ENCODE peak calls at places on chromosomes 12 and 14, in ten cellular contexts. Z is heart left ventricle; W is ascending aorta; I is effector memory CD4-positive, alpha-beta T cell; R is transverse colon; T is tibial artery; U is breast epithelium; N is cardiac muscle cell; E is Karpas-422; Y is adipocyte. J is an unnamed sample.

GRCh38 chr14:91328313-91329050 is 84.0 kb upstream of the GPR68 start:
- DNase-seq in Z (no peak), W (no peak), I (no peak), R (no peak), T (no peak), U (no peak), N (no peak), E (no peak), Y (no peak), J (no peak)

GRCh38 chr12:56632701-56633464 is 2.8 kb upstream of the BAZ2A start:
- DNase-seq in Z (no peak), W (no peak), I (no peak), R (no peak), T (no peak), U (no peak), N (no peak), E (no peak), Y (peak; percentile 24), J (no peak)

GRCh38 chr14:69786628-69787027 is 10.4 kb downstream of the SLC10A1 start:
- DNase-seq in Z (no peak), W (no peak), I (no peak), R (no peak), T (no peak), U (no peak), N (no peak), E (no peak), Y (no peak), J (no peak)

GRCh38 chr12:15131462-15131861 is 89.8 kb downstream of the RERG start:
- DNase-seq in Z (no peak), W (no peak), I (no peak), R (no peak), T (peak; percentile 56), U (no peak), N (no peak), E (no peak), Y (no peak), J (no peak)

GRCh38 chr12:103677905-103678304 is 90.8 kb downstream of the STAB2 start:
- DNase-seq in Z (no peak), W (no peak), I (no peak), R (no peak), T (no peak), U (no peak), N (no peak), E (no peak), Y (no peak), J (no peak)

GRCh38 chr14:95504135-95505029 is 12.1 kb downstream of the SYNE3 start:
- DNase-seq in Z (no peak), W (no peak), I (no peak), R (no peak), T (peak; percentile 49), U (no peak), N (no peak), E (no peak), Y (no peak), J (no peak)

GRCh38 chr14:91225025-91225424 is 19.5 kb downstream of the GPR68 start:
- DNase-seq in Z (no peak), W (no peak), I (no peak), R (no peak), T (no peak), U (no peak), N (no peak), E (no peak), Y (no peak), J (no peak)

GRCh38 chr12:177980-178714 is 35.8 kb downstream of the SLC6A12 start:
- DNase-seq in Z (peak; percentile 51), W (no peak), I (no peak), R (no peak), T (no peak), U (no peak), N (no peak), E (no peak), Y (no peak), J (no peak)

GRCh38 chr12:94855853-94856252 is 147.6 kb downstream of the NDUFA12 start:
- DNase-seq in Z (no peak), W (no peak), I (no peak), R (no peak), T (no peak), U (no peak), N (no peak), E (peak; percentile 6), Y (no peak), J (no peak)

GRCh38 chr12:7642876-7643309 is 22.8 kb downstream of the APOBEC1 start:
- DNase-seq in Z (no peak), W (no peak), I (no peak), R (no peak), T (no peak), U (no peak), N (no peak), E (peak; percentile 82), Y (peak; percentile 18), J (peak; percentile 18)

GRCh38 chr14:56794088-56794556 is 16.2 kb downstream of the OTX2 start:
- DNase-seq in Z (no peak), W (no peak), I (no peak), R (no peak), T (no peak), U (no peak), N (no peak), E (no peak), Y (no peak), J (no peak)

DNA sequence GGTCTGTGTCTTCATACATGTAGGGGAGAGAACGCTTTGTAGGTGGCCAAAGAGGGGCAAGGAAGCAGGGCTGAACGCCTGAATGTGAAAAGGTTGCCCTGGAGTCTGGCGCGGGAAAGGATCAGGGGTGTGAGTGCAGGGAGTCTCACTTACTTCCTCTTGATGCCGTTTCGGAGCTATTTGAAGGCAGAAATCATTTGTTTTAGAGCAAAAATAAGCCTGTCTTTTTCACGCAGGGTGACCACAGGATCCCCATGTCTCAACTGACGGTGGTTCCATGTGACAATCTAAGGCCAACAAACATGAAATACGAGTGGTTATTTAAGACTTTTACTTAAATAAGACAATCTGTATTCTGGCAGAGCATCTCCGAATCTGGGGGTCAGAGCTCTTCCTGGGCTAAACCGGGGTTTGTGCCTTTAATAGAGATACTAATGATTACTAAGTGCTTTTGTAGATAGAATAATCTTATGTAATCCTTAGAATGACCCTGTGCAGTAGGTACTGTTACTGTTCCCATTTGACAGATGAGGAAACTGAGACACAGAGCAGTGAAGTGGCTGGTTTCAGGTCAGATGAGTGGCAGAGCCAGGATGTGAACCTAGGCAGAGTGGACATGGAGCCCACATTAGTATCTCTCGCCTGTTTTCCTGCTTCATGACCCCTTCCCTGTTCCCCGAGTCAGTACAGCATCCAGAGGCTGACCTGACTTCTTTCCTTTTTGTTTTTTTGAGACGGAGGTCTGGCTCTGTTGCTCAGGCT is 1.9 kb downstream of the BRI3BP start:
- DNase-seq in Z (no peak), W (no peak), I (no peak), R (peak; percentile 38), T (no peak), U (no peak), N (no peak), E (peak; percentile 95), Y (no peak), J (peak; percentile 49)
- H3K4me3 ChIP-seq in Z (no peak overlapping the region), W (peak overlapping the region; percentile 84), I (peak overlapping the region; percentile 65), R (peak overlapping the region; percentile 88), T (peak overlapping the region; percentile 68), U (peak overlapping the region; percentile 68), N (no peak overlapping the region), E (peak overlapping the region; percentile 86), Y (no peak overlapping the region), J (peak overlapping the region; percentile 63)

DNA sequence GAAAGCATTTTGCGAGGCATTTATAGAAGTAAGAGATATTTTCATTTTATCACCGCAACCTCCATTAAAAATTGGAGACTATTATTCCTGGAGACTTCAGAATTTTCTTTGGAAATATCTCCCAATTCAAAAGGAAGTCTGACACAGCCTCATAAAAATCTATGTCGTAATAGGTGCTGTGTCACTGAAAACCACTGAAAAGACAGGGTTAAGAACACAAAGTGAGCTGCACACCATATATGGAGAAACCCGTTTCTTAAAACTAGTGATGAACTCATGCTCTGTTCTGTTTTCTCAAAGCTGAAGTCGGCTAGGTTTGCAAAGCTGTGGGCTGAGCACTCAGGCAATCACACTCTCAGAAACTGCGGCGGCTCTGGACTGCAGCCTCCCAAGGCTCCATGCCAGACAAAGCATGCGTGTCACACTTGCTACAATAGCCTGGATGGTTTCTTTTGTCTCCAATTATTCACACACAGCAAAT is at the start of gene GLIPR1:
- DNase-seq in Z (peak; percentile 81), W (peak; percentile 94), I (peak; percentile 43), R (peak; percentile 68), T (peak; percentile 83), U (peak; percentile 78), N (no peak), E (peak; percentile 92), Y (peak; percentile 95), J (peak; percentile 17)
- H3K4me1 ChIP-seq in Z (no peaks in the 10 kb centered on the region), W (peaks cover 14% of the 10 kb centered on the region), I (peaks cover 57% of the 10 kb centered on the region), R (peaks cover 20% of the 10 kb centered on the region), T (peaks cover 13% of the 10 kb centered on the region), U (no peaks in the 10 kb centered on the region), N (no peaks in the 10 kb centered on the region), E (peaks cover 88% of the 10 kb centered on the region), Y (peaks cover 59% of the 10 kb centered on the region), J (peaks cover 6% of the 10 kb centered on the region)

GRCh38 chr12:130508318-130508717 is 170.6 kb downstream of the PIWIL1 start:
- DNase-seq in Z (no peak), W (no peak), I (no peak), R (no peak), T (no peak), U (no peak), N (no peak), E (no peak), Y (no peak), J (no peak)

GRCh38 chr12:130501821-130502220 is 164.1 kb downstream of the PIWIL1 start:
- DNase-seq in Z (no peak), W (no peak), I (no peak), R (no peak), T (no peak), U (no peak), N (no peak), E (no peak), Y (no peak), J (no peak)

GRCh38 chr12:130506844-130507243 is 169.2 kb downstream of the PIWIL1 start:
- DNase-seq in Z (no peak), W (peak; percentile 18), I (no peak), R (no peak), T (no peak), U (no peak), N (no peak), E (peak; percentile 55), Y (no peak), J (no peak)

GRCh38 chr12:130504110-130504835 is 166.6 kb downstream of the PIWIL1 start:
- DNase-seq in Z (no peak), W (no peak), I (no peak), R (no peak), T (no peak), U (no peak), N (no peak), E (no peak), Y (no peak), J (no peak)

GRCh38 chr12:130504836-130505175 is 167.1 kb downstream of the PIWIL1 start:
- DNase-seq in Z (no peak), W (no peak), I (no peak), R (no peak), T (no peak), U (no peak), N (no peak), E (no peak), Y (no peak), J (no peak)
- H3K9me3 ChIP-seq in Z (no peaks in the 10 kb centered on the region), W (no peaks in the 10 kb centered on the region), I (no peaks in the 10 kb centered on the region), R (no peaks in the 10 kb centered on the region), T (no peaks in the 10 kb centered on the region), U (no peaks in the 10 kb centered on the region), N (no peaks in the 10 kb centered on the region), E (no peaks in the 10 kb centered on the region), Y (no peaks in the 10 kb centered on the region), J (no peaks in the 10 kb centered on the region)

DNA sequence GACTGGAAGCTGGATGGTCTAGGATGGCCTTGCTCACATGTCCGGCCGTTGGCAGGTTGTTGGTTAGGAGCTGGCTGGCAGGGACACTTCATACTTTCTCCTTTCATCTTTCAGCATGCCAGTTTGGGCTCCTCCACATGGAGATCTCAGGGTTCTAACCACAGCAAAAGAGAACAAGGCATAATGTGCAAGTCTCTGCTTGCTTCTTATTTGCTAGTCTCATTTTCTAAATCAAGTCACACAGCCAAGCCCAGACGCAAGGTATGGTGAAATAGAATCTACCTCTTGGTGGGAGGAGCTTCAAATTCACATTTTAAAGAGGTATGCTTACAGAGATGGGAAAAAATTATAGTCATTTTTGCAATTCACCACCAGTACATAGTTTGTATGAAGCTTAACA is 69.1 kb upstream of the NAP1L1 start:
- DNase-seq in Z (no peak), W (no peak), I (no peak), R (no peak), T (no peak), U (no peak), N (no peak), E (no peak), Y (no peak), J (no peak)
- H3K4me3 ChIP-seq in Z (no peak overlapping the region), W (no peak overlapping the region), I (no peak overlapping the region), R (no peak overlapping the region), T (no peak overlapping the region), U (no peak overlapping the region), N (no peak overlapping the region), E (no peak overlapping the region), Y (no peak overlapping the region), J (no peak overlapping the region)